ENCODE peak calls at places on chromosome 14, in ten cellular contexts. I, U, K, V, A, X, S, T, J and O are unnamed samples.

GRCh38 chr14:51039285-51039684 is 55.6 kb downstream of the TRIM9 start:
- DNase-seq in I (no peak), U (no peak), K (no peak), V (no peak), A (no peak), X (no peak), S (no peak), T (no peak), J (no peak), O (no peak)

GRCh38 chr14:33457021-33457420 is 493.9 kb downstream of the EGLN3 start:
- DNase-seq in I (no peak), U (no peak), K (no peak), V (no peak), A (no peak), X (no peak), S (peak), T (no peak), J (no peak), O (no peak)

GRCh38 chr14:44662250-44662891 is 155.3 kb upstream of the FSCB start:
- DNase-seq in I (no peak), U (no peak), K (no peak), V (no peak), A (no peak), X (no peak), S (no peak), T (no peak), J (no peak), O (no peak)

GRCh38 chr14:93759781-93760307 is 28.4 kb downstream of the PRIMA1 start:
- DNase-seq in I (no peak), U (no peak), K (no peak), V (no peak), A (no peak), X (no peak), S (no peak), T (no peak), J (no peak), O (no peak)

GRCh38 chr14:24368215-24368561 is 204 bp downstream of the NFATC4 start:
- DNase-seq in I (no peak), U (peak), K (no peak), V (no peak), A (no peak), X (no peak), S (no peak), T (no peak), J (no peak), O (peak)

GRCh38 chr14:78232666-78233065 is 62.5 kb downstream of the NRXN3 start:
- DNase-seq in I (no peak), U (no peak), K (no peak), V (no peak), A (no peak), X (no peak), S (no peak), T (no peak), J (no peak), O (no peak)

GRCh38 chr14:104219731-104220224 is 81.4 kb downstream of the KIF26A start:
- DNase-seq in I (no peak), U (no peak), K (no peak), V (no peak), A (no peak), X (no peak), S (no peak), T (peak), J (no peak), O (no peak)

GRCh38 chr14:69636051-69636639 is 24.7 kb downstream of the SUSD6 start:
- DNase-seq in I (no peak), U (no peak), K (no peak), V (no peak), A (no peak), X (no peak), S (no peak), T (no peak), J (no peak), O (no peak)

GRCh38 chr14:101083564-101084435 is 180.3 kb upstream of the RTL1 start:
- DNase-seq in I (no peak), U (no peak), K (no peak), V (no peak), A (no peak), X (no peak), S (peak), T (peak), J (no peak), O (peak)

GRCh38 chr14:105876158-105876557 is 349.8 kb downstream of the TMEM121 start:
- DNase-seq in I (no peak), U (no peak), K (no peak), V (peak), A (no peak), X (no peak), S (no peak), T (no peak), J (no peak), O (no peak)

GRCh38 chr14:92425101-92425500 is 88.5 kb upstream of the RIN3 start:
- DNase-seq in I (no peak), U (no peak), K (peak), V (no peak), A (no peak), X (no peak), S (peak), T (no peak), J (peak), O (no peak)

GRCh38 chr14:61609143-61609851 is 86.0 kb upstream of the HIF1A start:
- DNase-seq in I (no peak), U (peak), K (peak), V (no peak), A (no peak), X (no peak), S (peak), T (no peak), J (peak), O (no peak)

GRCh38 chr14:42192659-42193425 is 586.2 kb downstream of the LRFN5 start:
- DNase-seq in I (no peak), U (peak), K (peak), V (no peak), A (no peak), X (no peak), S (peak), T (no peak), J (peak), O (no peak)

GRCh38 chr14:94005324-94005723 is 8.2 kb downstream of the CCDC197 start:
- DNase-seq in I (no peak), U (no peak), K (no peak), V (no peak), A (no peak), X (peak), S (peak), T (no peak), J (no peak), O (no peak)

GRCh38 chr14:61109288-61109687 is 128.2 kb downstream of the SLC38A6 start:
- DNase-seq in I (no peak), U (no peak), K (no peak), V (no peak), A (no peak), X (no peak), S (no peak), T (no peak), J (no peak), O (no peak)

GRCh38 chr14:45198551-45198950 is 54.5 kb downstream of the MIS18BP1 start:
- DNase-seq in I (no peak), U (no peak), K (peak), V (no peak), A (no peak), X (no peak), S (peak), T (no peak), J (peak), O (no peak)

GRCh38 chr14:70934502-70935134 is 27.4 kb downstream of the PCNX1 start:
- DNase-seq in I (no peak), U (peak), K (peak), V (no peak), A (no peak), X (no peak), S (no peak), T (no peak), J (peak), O (no peak)

GRCh38 chr14:101716077-101716950 is 45.2 kb upstream of the PPP2R5C start:
- DNase-seq in I (peak), U (no peak), K (no peak), V (no peak), A (no peak), X (peak), S (no peak), T (no peak), J (no peak), O (no peak)

GRCh38 chr14:39303100-39303499 is 69.4 kb downstream of the MIA2 start:
- DNase-seq in I (no peak), U (no peak), K (no peak), V (no peak), A (no peak), X (no peak), S (no peak), T (no peak), J (no peak), O (no peak)

GRCh38 chr14:68173227-68173972 is 353.8 kb downstream of the RAD51B start:
- DNase-seq in I (no peak), U (no peak), K (peak), V (no peak), A (no peak), X (no peak), S (no peak), T (no peak), J (no peak), O (no peak)

GRCh38 chr14:52918486-52918885 is 32.4 kb downstream of the FERMT2 start:
- DNase-seq in I (no peak), U (peak), K (peak), V (no peak), A (no peak), X (no peak), S (peak), T (no peak), J (peak), O (no peak)

GRCh38 chr14:90368946-90369721 is 27.7 kb upstream of the CALM1 start:
- DNase-seq in I (no peak), U (peak), K (peak), V (no peak), A (no peak), X (no peak), S (peak), T (no peak), J (no peak), O (no peak)
- TF ChIP-seq CTCF in I (peak), U (no peak), K (peak), V (no peak), A (no peak), X (no peak), S (peak), T (peak), J (peak), O (no peak)

GRCh38 chr14:74762917-74763802 is at the start of gene YLPM1:
- DNase-seq in I (peak), U (peak), K (peak), V (peak), A (peak), X (peak), S (peak), T (peak), J (peak), O (peak)
- TF ChIP-seq CTCF in I (peak), U (peak), K (peak), V (peak), A (no peak), X (peak), S (peak), T (peak), J (peak), O (peak)

DNA sequence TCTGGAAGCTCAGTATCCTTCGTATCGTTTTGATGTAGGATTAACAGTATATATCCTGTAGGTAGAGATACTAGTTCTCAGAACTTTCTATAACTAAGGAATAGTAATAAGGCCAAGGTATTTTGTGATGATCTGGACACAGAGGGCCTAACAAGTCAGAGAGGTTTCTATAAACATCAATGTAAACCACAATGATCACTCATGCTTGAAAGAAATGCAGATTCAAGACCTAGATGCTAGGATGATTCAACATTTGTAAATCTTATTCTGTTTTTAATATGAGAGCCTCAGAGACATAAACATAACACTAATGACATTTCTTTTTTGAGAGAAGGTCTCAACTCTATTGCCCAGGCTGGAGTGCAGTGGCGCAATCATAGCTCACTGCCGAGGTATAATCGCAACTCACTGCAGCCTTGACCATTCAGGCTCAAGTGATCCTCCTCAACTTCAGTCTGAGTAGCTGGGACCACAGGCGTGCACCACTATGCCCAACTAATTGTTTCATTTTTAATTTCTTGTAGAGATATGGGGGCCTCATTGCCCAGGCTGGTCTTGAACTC is 16.2 kb downstream of the SUPT16H start:
- DNase-seq in I (no peak), U (no peak), K (no peak), V (no peak), A (no peak), X (no peak), S (no peak), T (no peak), J (no peak), O (no peak)
- TF ChIP-seq CTCF in I (no peak), U (no peak), K (no peak), V (no peak), A (no peak), X (no peak), S (no peak), T (no peak), J (no peak), O (no peak)

DNA sequence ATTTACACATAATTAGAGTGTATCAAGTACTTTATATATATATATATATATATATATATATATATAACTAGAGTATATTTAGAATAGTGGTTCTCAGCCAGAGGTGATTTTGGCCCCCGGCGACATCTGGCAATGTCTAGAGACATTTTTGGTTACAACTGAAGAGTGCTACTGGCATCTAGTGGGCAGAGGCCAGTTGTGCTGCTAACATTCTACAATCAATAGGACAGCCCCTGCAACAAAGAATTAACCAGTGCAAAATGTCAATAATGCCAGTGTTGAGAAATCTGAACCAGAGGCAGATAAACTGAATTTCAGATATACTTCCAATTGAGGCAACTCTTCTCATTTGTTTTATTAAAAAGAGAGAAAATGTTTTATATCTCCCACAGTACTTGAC is 8.9 kb downstream of the GTF2A1 start:
- DNase-seq in I (no peak), U (peak), K (peak), V (no peak), A (peak), X (no peak), S (peak), T (no peak), J (peak), O (no peak)
- TF ChIP-seq CTCF in I (peak), U (peak), K (peak), V (no peak), A (no peak), X (no peak), S (peak), T (peak), J (peak), O (peak)

DNA sequence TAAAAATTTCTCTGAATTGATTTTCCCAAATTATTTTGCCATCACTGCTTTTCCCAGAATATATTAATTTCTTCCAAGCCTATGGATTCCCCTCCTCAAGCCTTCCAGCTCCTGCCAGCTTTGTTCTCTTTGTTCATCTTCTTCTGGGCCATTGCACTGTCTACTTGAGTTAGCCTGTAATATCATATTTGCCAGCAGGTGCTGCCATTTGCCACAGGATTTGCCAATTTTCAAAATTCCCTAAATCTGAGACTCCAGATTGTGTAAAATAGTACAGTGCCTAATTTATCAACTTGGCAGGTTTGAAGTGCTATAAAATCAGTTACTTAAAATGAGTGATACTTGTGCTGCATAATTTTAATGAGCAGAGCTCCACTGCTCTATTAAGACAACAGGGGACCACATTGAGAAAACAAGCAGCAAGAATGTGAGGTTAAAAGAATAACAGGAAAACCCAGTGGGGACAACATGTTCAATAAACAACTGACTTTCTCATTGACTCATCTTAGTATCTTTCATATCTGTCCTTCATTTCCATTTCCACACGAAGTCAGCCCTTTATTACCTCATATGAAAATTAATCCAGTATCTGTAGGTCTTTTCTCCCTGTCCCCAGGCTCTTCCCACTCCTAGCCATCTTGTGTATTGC is 84.6 kb upstream of the CCDC196 start:
- DNase-seq in I (no peak), U (peak), K (peak), V (no peak), A (peak), X (no peak), S (peak), T (no peak), J (peak), O (no peak)
- TF ChIP-seq CTCF in I (no peak), U (peak), K (peak), V (no peak), A (peak), X (peak), S (peak), T (peak), J (peak), O (peak)